ENCODE peak calls at places on chromosomes 13 and 19, in seven cellular contexts. J is breast epithelium, C is C1 segment of cervical spinal cord, Q is NAMALWA, A is KBM-7, S is midbrain, N is NCI-H1930. P is an unnamed sample.

GRCh38 chr19:6047741-6048231 is 62.5 kb downstream of the RFX2 start:
- DNase-seq in N (no peak), J (peak), S (peak), Q (peak), A (peak), C (no peak), P (no peak)

GRCh38 chr13:20206836-20207235 is 14.1 kb upstream of the GJB2 start:
- DNase-seq in A (no peak), J (no peak), S (no peak), C (no peak), Q (no peak), N (no peak), P (no peak)

GRCh38 chr19:29263305-29264080 is 50.5 kb upstream of the UQCRFS1 start:
- DNase-seq in Q (peak), J (no peak), S (peak), A (peak), N (no peak), C (no peak), P (peak)

GRCh38 chr19:2325261-2326046 is 2.9 kb downstream of the LSM7 start:
- DNase-seq in N (no peak), S (no peak), A (no peak), C (no peak), Q (no peak), J (no peak), P (no peak)

GRCh38 chr13:64556391-64556790 is 2673.7 kb downstream of the PCDH9 start:
- DNase-seq in Q (no peak), C (no peak), S (no peak), J (no peak), A (no peak), N (no peak), P (no peak)

GRCh38 chr13:80707000-80707983 is 366.4 kb upstream of the SPRY2 start:
- DNase-seq in Q (no peak), A (no peak), C (no peak), J (no peak), N (no peak), S (no peak), P (no peak)

GRCh38 chr19:49403404-49404187 is 15.5 kb downstream of the KASH5 start:
- DNase-seq in J (no peak), S (no peak), C (no peak), N (peak), Q (peak), A (peak), P (no peak)

GRCh38 chr19:4642625-4643024 is 3.3 kb downstream of the TNFAIP8L1 start:
- DNase-seq in J (no peak), A (no peak), S (no peak), C (no peak), Q (no peak), N (no peak), P (no peak)

GRCh38 chr13:81318231-81319019 is 977.5 kb upstream of the SPRY2 start:
- DNase-seq in A (no peak), S (no peak), C (no peak), J (no peak), N (no peak), Q (no peak), P (no peak)

GRCh38 chr19:47779524-47780214 is 1.2 kb downstream of the SELENOW start:
- DNase-seq in N (no peak), C (peak), S (no peak), J (no peak), A (no peak), Q (no peak), P (no peak)

GRCh38 chr13:106479849-106480400 is 55.5 kb downstream of the EFNB2 start:
- DNase-seq in S (no peak), J (no peak), N (no peak), A (no peak), C (no peak), Q (no peak), P (no peak)

GRCh38 chr13:101139076-101139475 is 277.2 kb downstream of the NALCN start:
- DNase-seq in C (no peak), J (no peak), A (no peak), N (no peak), S (no peak), Q (no peak), P (no peak)

GRCh38 chr19:15622991-15623390 is 8.0 kb downstream of the CYP4F8 start:
- DNase-seq in S (no peak), Q (no peak), A (no peak), C (no peak), N (no peak), J (no peak), P (no peak)